ENCODE peak calls at places on chromosomes 12 and 14, in four cellular contexts. One of them, this sample, is unnamed.

GRCh38 chr14:33839193-33840076 is 111.4 kb downstream of the EGLN3 start:
- DNase-seq in CD14-positive monocyte: no peak
- DNase-seq in CD4-positive, alpha-beta T cell: peak; percentile 42
- DNase-seq in cardiac muscle cell: peak; percentile 67
- DNase-seq in this sample: no peak

GRCh38 chr14:56494167-56494566 is 85.4 kb upstream of the TMEM260 start:
- DNase-seq in CD4-positive, alpha-beta T cell: no peak
- DNase-seq in CD14-positive monocyte: no peak
- DNase-seq in cardiac muscle cell: no peak
- DNase-seq in this sample: no peak

GRCh38 chr12:6775185-6775770 is 3.0 kb downstream of the LAG3 start:
- DNase-seq in CD14-positive monocyte: no peak
- DNase-seq in cardiac muscle cell: no peak
- DNase-seq in CD4-positive, alpha-beta T cell: no peak
- DNase-seq in this sample: no peak

GRCh38 chr14:59085207-59085739 is 103.2 kb upstream of the DAAM1 start:
- DNase-seq in CD14-positive monocyte: no peak
- DNase-seq in cardiac muscle cell: no peak
- DNase-seq in CD4-positive, alpha-beta T cell: no peak
- DNase-seq in this sample: no peak

GRCh38 chr12:104975621-104976343 is 10.3 kb upstream of the NOPCHAP1 start:
- DNase-seq in CD14-positive monocyte: no peak
- DNase-seq in CD4-positive, alpha-beta T cell: no peak
- DNase-seq in cardiac muscle cell: peak; percentile 61
- DNase-seq in this sample: no peak

GRCh38 chr12:57242329-57242690 is 8.7 kb downstream of the STAC3 start:
- DNase-seq in cardiac muscle cell: no peak
- DNase-seq in CD14-positive monocyte: no peak
- DNase-seq in CD4-positive, alpha-beta T cell: no peak
- DNase-seq in this sample: no peak

GRCh38 chr12:115012861-115013667 is 329.1 kb upstream of the TBX3 start:
- DNase-seq in CD4-positive, alpha-beta T cell: no peak
- DNase-seq in CD14-positive monocyte: no peak
- DNase-seq in cardiac muscle cell: no peak
- DNase-seq in this sample: no peak

GRCh38 chr12:73632661-73633060 is 905.0 kb upstream of the ATXN7L3B start:
- DNase-seq in cardiac muscle cell: no peak
- DNase-seq in CD4-positive, alpha-beta T cell: no peak
- DNase-seq in CD14-positive monocyte: no peak
- DNase-seq in this sample: no peak

GRCh38 chr14:104084251-104085002 is 1.1 kb upstream of the ASPG start:
- DNase-seq in cardiac muscle cell: peak; percentile 81
- DNase-seq in CD14-positive monocyte: no peak
- DNase-seq in CD4-positive, alpha-beta T cell: no peak
- DNase-seq in this sample: no peak

GRCh38 chr12:11545438-11546330 is 103.8 kb upstream of the ETV6 start:
- DNase-seq in cardiac muscle cell: peak; percentile 69
- DNase-seq in CD14-positive monocyte: no peak
- DNase-seq in CD4-positive, alpha-beta T cell: peak; percentile 26
- DNase-seq in this sample: no peak

GRCh38 chr14:54585214-54585613 is 18.3 kb downstream of the SAMD4A start:
- DNase-seq in cardiac muscle cell: no peak
- DNase-seq in CD14-positive monocyte: no peak
- DNase-seq in CD4-positive, alpha-beta T cell: no peak
- DNase-seq in this sample: no peak

GRCh38 chr14:54864526-54864925 is 38.1 kb downstream of the GCH1 start:
- DNase-seq in cardiac muscle cell: peak; percentile 42
- DNase-seq in CD14-positive monocyte: no peak
- DNase-seq in CD4-positive, alpha-beta T cell: no peak
- DNase-seq in this sample: no peak

GRCh38 chr14:68143341-68143807 is 323.8 kb downstream of the RAD51B start:
- DNase-seq in cardiac muscle cell: peak; percentile 96
- DNase-seq in CD4-positive, alpha-beta T cell: no peak
- DNase-seq in CD14-positive monocyte: no peak
- DNase-seq in this sample: no peak

GRCh38 chr12:57216014-57216891 is at the start of gene NXPH4:
- DNase-seq in CD14-positive monocyte: no peak
- DNase-seq in CD4-positive, alpha-beta T cell: peak; percentile 42
- DNase-seq in cardiac muscle cell: no peak
- DNase-seq in this sample: no peak

GRCh38 chr12:54413284-54414190 is 5.5 kb downstream of the ITGA5 start:
- DNase-seq in CD14-positive monocyte: peak; percentile 86
- DNase-seq in CD4-positive, alpha-beta T cell: peak; percentile 74
- DNase-seq in cardiac muscle cell: peak; percentile 48
- DNase-seq in this sample: no peak

GRCh38 chr14:95901014-95901413 is 24.4 kb downstream of the TUNAR start:
- DNase-seq in CD14-positive monocyte: no peak
- DNase-seq in CD4-positive, alpha-beta T cell: no peak
- DNase-seq in cardiac muscle cell: no peak
- DNase-seq in this sample: no peak

GRCh38 chr12:28440209-28440608 is 250.0 kb downstream of the CCDC91 start:
- DNase-seq in CD4-positive, alpha-beta T cell: no peak
- DNase-seq in cardiac muscle cell: no peak
- DNase-seq in CD14-positive monocyte: no peak
- DNase-seq in this sample: no peak

GRCh38 chr14:45083622-45083978 is 316 bp upstream of the PRPF39 start:
- DNase-seq in CD4-positive, alpha-beta T cell: no peak
- DNase-seq in cardiac muscle cell: no peak
- DNase-seq in CD14-positive monocyte: no peak
- DNase-seq in this sample: no peak

GRCh38 chr12:58387199-58387598 is 445.8 kb downstream of the ATP23 start:
- DNase-seq in cardiac muscle cell: peak; percentile 28
- DNase-seq in CD4-positive, alpha-beta T cell: no peak
- DNase-seq in CD14-positive monocyte: no peak
- DNase-seq in this sample: no peak

GRCh38 chr12:76266797-76267196 is 81.4 kb downstream of the BBS10 start:
- DNase-seq in cardiac muscle cell: peak; percentile 58
- DNase-seq in CD4-positive, alpha-beta T cell: no peak
- DNase-seq in CD14-positive monocyte: no peak
- DNase-seq in this sample: no peak

GRCh38 chr14:100168515-100168914 is 9.1 kb upstream of the DEGS2 start:
- DNase-seq in CD4-positive, alpha-beta T cell: no peak
- DNase-seq in cardiac muscle cell: no peak
- DNase-seq in CD14-positive monocyte: no peak
- DNase-seq in this sample: no peak

GRCh38 chr14:100165825-100166520 is 6.5 kb upstream of the DEGS2 start:
- DNase-seq in cardiac muscle cell: no peak
- DNase-seq in CD14-positive monocyte: no peak
- DNase-seq in CD4-positive, alpha-beta T cell: no peak
- DNase-seq in this sample: no peak

GRCh38 chr14:100164808-100165207 is 5.4 kb upstream of the DEGS2 start:
- DNase-seq in CD14-positive monocyte: no peak
- DNase-seq in CD4-positive, alpha-beta T cell: no peak
- DNase-seq in cardiac muscle cell: no peak
- DNase-seq in this sample: no peak

GRCh38 chr14:100160534-100160916 is 1.1 kb upstream of the DEGS2 start:
- DNase-seq in cardiac muscle cell: no peak
- DNase-seq in CD4-positive, alpha-beta T cell: no peak
- DNase-seq in CD14-positive monocyte: no peak
- DNase-seq in this sample: no peak

DNA sequence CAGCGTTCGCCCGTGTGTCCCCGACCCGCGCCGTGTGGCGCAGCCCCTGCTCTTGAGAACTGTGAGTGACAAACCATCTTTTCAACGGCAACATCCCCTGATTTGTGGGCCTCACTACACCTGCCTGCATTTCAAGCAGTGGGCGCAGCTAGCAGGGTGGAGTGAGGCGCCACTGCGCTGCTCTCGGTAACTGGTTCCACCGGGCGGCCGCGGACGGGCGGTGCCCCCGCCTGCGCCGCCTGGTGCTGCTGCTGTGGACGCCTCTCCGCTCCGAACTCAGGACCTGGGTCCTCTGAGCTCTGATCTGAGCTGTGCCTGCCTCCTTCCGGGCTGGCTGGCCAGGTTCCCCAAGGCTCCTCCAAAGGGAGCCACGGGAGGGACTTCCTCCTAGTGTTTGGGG is 5.9 kb upstream of the DEGS2 start:
- DNase-seq in CD14-positive monocyte: no peak
- DNase-seq in cardiac muscle cell: no peak
- DNase-seq in CD4-positive, alpha-beta T cell: no peak
- DNase-seq in this sample: no peak
- TF ChIP-seq CTCF in CD14-positive monocyte: no peak
- TF ChIP-seq CTCF in cardiac muscle cell: peak; percentile 12
- TF ChIP-seq CTCF in CD4-positive, alpha-beta T cell: no peak
- TF ChIP-seq CTCF in this sample: no peak

GRCh38 chr14:64983439-64984310 is 3.0 kb upstream of the FNTB start:
- DNase-seq in CD4-positive, alpha-beta T cell: peak; percentile 15
- DNase-seq in CD14-positive monocyte: no peak
- DNase-seq in cardiac muscle cell: peak; percentile 77
- DNase-seq in this sample: peak; percentile 46
- TF ChIP-seq CTCF in CD4-positive, alpha-beta T cell: peak; percentile 88
- TF ChIP-seq CTCF in CD14-positive monocyte: peak; percentile 81
- TF ChIP-seq CTCF in cardiac muscle cell: peak; percentile 63
- TF ChIP-seq CTCF in this sample: peak; percentile 79

GRCh38 chr14:63633801-63634200 is 7.9 kb downstream of the WDR89 start:
- DNase-seq in CD4-positive, alpha-beta T cell: no peak
- DNase-seq in CD14-positive monocyte: no peak
- DNase-seq in cardiac muscle cell: peak; percentile 12
- DNase-seq in this sample: no peak

DNA sequence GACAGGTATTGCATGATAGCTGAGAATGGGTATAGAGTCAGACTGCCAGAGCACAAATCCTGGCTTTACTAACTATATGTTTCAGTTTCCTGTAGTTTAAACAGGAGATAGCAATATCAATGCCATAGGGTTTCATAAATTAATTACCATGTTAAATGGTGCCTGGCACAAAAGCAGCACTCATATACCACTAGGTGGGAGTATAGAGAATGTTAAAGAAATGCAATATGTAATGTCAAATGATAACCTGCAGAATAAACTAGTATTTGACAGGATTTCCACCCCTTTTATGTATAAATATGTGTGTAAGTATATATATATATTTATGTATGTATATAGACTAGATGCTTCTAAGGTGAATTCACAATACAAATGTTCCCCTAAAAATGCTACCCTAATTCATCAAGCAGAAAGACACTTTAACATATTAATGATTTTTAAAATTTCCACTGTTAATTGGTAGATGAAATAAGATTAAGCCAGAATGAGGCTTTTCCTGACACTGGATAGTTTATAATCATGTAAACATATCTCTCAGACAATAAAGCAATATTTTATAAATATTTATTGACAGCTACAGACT is 8.6 kb downstream of the WDR89 start:
- DNase-seq in CD14-positive monocyte: no peak
- DNase-seq in CD4-positive, alpha-beta T cell: no peak
- DNase-seq in cardiac muscle cell: peak; percentile 43
- DNase-seq in this sample: no peak
- TF ChIP-seq CTCF in CD14-positive monocyte: peak; percentile 67
- TF ChIP-seq CTCF in CD4-positive, alpha-beta T cell: peak; percentile 88
- TF ChIP-seq CTCF in cardiac muscle cell: peak; percentile 59
- TF ChIP-seq CTCF in this sample: peak; percentile 63

DNA sequence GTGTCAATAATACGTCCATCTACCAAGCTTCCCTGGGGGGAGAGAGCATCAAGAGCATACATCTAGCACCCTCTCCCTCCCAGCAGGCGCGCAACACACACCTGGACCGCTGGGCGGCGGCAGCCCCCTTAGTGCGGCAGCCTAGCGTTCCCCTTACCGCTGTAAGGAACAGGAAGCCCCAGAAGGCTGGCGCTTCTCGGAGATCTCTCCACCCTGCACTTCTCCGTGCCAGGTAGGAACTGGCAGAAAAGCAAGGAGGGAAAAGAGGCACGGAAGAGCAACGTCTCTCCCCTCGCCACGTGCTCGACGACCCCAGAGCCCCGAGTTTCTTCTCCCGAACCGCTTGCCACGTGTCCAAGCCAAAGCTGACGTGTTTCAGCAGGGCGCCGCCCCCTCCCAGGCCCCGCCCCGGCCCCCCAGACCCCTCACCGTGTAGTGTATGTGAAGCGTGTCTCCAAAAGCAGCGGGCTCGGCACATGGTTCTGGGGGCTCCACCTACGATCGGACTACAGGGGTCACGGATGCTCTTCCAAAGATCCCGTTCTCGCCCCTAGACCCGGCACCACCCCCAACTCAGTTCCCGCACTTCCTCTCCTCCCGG is 575 bp downstream of the FKBP11 start:
- DNase-seq in cardiac muscle cell: peak; percentile 58
- DNase-seq in CD4-positive, alpha-beta T cell: peak; percentile 60
- DNase-seq in CD14-positive monocyte: no peak
- DNase-seq in this sample: no peak
- TF ChIP-seq CTCF in cardiac muscle cell: peak; percentile 62
- TF ChIP-seq CTCF in CD4-positive, alpha-beta T cell: peak; percentile 75
- TF ChIP-seq CTCF in CD14-positive monocyte: peak; percentile 3
- TF ChIP-seq CTCF in this sample: no peak

DNA sequence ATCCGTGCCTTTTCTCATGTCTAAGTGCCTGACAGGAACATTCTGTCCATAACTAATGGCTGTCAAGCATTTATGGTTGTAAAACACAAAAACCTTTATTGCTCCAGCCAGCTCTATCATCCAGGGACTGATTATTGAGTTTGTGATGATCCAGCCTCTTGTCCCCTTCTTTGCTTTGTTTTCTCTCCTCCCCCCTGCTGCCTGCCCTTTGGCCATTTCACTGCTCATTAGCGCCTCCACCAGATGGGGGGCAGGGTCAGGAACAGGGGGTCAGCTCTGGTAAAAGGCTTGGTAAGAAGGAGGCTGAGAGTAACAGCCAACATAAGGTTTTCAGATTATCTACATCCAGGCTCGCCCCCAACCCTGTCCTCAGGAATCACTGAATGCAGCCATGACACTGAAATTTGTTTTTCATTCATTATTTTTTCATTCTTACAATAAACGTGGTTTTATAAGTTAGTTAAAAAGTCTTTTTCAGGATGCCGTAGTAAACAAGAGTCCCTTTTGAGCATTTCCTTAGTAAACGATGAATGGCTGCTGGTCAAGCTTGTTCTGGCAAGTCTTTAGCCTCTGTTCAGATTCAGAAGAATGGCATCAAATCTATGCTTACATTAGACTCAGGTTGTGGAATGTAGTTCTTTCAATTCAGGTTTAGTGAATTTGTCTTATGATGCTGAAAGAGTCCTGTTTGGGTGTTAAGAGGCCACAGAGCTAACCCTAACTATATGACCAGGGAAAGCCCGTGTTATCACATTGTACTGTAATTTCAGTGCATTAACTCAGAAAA is 21.7 kb downstream of the HMGA2 start:
- DNase-seq in cardiac muscle cell: no peak
- DNase-seq in CD4-positive, alpha-beta T cell: no peak
- DNase-seq in CD14-positive monocyte: no peak
- DNase-seq in this sample: no peak
- TF ChIP-seq CTCF in cardiac muscle cell: no peak
- TF ChIP-seq CTCF in CD4-positive, alpha-beta T cell: no peak
- TF ChIP-seq CTCF in CD14-positive monocyte: no peak
- TF ChIP-seq CTCF in this sample: no peak

DNA sequence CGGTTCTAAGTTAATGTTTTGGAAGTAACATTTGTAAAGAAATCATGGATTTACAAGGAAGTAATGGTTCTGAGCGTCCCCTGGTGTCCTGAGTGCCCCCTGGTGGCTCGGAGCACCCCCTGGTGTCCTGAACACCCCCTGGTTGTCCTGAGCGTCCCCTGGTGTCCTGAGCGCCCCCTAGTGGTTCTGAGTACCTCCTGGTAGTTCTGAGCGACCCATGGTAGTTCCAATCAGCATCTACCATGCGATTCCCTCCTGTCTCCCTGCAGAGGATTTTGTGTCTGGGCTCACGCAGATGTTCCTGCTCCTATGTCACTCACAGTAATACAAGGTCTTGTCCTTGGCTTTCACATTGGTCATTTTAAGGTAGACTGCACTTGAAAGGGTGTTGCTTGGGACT is 1352.9 kb downstream of the TMEM121 start:
- DNase-seq in CD4-positive, alpha-beta T cell: no peak
- DNase-seq in CD14-positive monocyte: peak; percentile 65
- DNase-seq in cardiac muscle cell: no peak
- DNase-seq in this sample: peak; percentile 83
- TF ChIP-seq CTCF in CD4-positive, alpha-beta T cell: peak; percentile 39
- TF ChIP-seq CTCF in CD14-positive monocyte: peak; percentile 77
- TF ChIP-seq CTCF in cardiac muscle cell: no peak
- TF ChIP-seq CTCF in this sample: no peak

This sample was measured in osteocyte.